ENCODE peak calls at places on chromosome 10, in six cellular contexts. N is AG09309, R is AG09319, U is ovary, D is heart left ventricle, B is GM20000. A is an unnamed sample.
A peak's percentile ranks its signal among the peaks of the same experiment; 100 is the strongest.

GRCh38 chr10:48613015-48613414 is 8.1 kb upstream of the ARHGAP22 start:
- DNase-seq in N (no peak), R (no peak), U (no peak), D (no peak), B (no peak), A (no peak)

GRCh38 chr10:71351628-71352319 is 32.7 kb downstream of the SLC29A3 start:
- DNase-seq in N (no peak), R (no peak), U (no peak), D (no peak), B (no peak), A (no peak)

GRCh38 chr10:72692897-72693598 is 1.1 kb downstream of the MCU start:
- DNase-seq in N (no peak), R (no peak), U (peak; percentile 25), D (no peak), B (no peak), A (no peak)

GRCh38 chr10:89391882-89392756 is at the start of gene IFIT1:
- DNase-seq in N (peak; percentile 92), R (peak; percentile 85), U (peak; percentile 67), D (no peak), B (peak; percentile 51), A (peak; percentile 76)

GRCh38 chr10:31299119-31299518 is 19.9 kb upstream of the ZEB1 start:
- DNase-seq in N (no peak), R (no peak), U (no peak), D (no peak), B (no peak), A (no peak)

GRCh38 chr10:124157286-124157685 is 63.9 kb upstream of the CHST15 start:
- DNase-seq in N (no peak), R (no peak), U (no peak), D (no peak), B (no peak), A (no peak)

GRCh38 chr10:6314620-6315205 is 112.0 kb downstream of the PFKFB3 start:
- DNase-seq in N (no peak), R (no peak), U (no peak), D (no peak), B (no peak), A (no peak)

GRCh38 chr10:125782661-125783060 is 7.0 kb upstream of the MMP21 start:
- DNase-seq in N (no peak), R (no peak), U (peak; percentile 5), D (no peak), B (no peak), A (no peak)

GRCh38 chr10:6843477-6843876 is 263.4 kb upstream of the PRKCQ start:
- DNase-seq in N (no peak), R (no peak), U (no peak), D (no peak), B (peak; percentile 18), A (peak; percentile 24)

GRCh38 chr10:15122477-15123030 is 25.4 kb downstream of the RPP38 start:
- DNase-seq in N (no peak), R (no peak), U (no peak), D (no peak), B (peak; percentile 75), A (no peak)

GRCh38 chr10:86344714-86345161 is 21.9 kb downstream of the GRID1 start:
- DNase-seq in N (no peak), R (no peak), U (no peak), D (peak; percentile 25), B (no peak), A (no peak)

GRCh38 chr10:42428534-42428933 is 209.8 kb downstream of the ZNF33B start:
- DNase-seq in N (no peak), R (no peak), U (no peak), D (no peak), B (no peak), A (no peak)

GRCh38 chr10:30420266-30420665 is 13.7 kb upstream of the MAP3K8 start:
- DNase-seq in N (no peak), R (no peak), U (no peak), D (no peak), B (no peak), A (no peak)

GRCh38 chr10:79053481-79054202 is 15.1 kb upstream of the ZMIZ1 start:
- DNase-seq in N (no peak), R (no peak), U (no peak), D (peak; percentile 22), B (no peak), A (no peak)

GRCh38 chr10:87826653-87827052 is 8.6 kb upstream of the ATAD1 start:
- DNase-seq in N (no peak), R (no peak), U (no peak), D (no peak), B (no peak), A (no peak)

GRCh38 chr10:85667638-85668233 is 698.9 kb downstream of the GRID1 start:
- DNase-seq in N (no peak), R (no peak), U (no peak), D (no peak), B (no peak), A (no peak)

GRCh38 chr10:96850825-96851224 is 18.7 kb downstream of the LCOR start:
- DNase-seq in N (peak; percentile 87), R (peak; percentile 82), U (no peak), D (no peak), B (no peak), A (no peak)

GRCh38 chr10:126842836-126843235 is 62.4 kb upstream of the DOCK1 start:
- DNase-seq in N (no peak), R (no peak), U (no peak), D (no peak), B (no peak), A (no peak)

GRCh38 chr10:100519321-100520051 is at the start of gene SEC31B:
- DNase-seq in N (no peak), R (no peak), U (peak; percentile 19), D (peak; percentile 73), B (no peak), A (no peak)

GRCh38 chr10:118373786-118374185 is 31.7 kb upstream of the FAM204A start:
- DNase-seq in N (peak; percentile 42), R (no peak), U (no peak), D (no peak), B (no peak), A (no peak)

GRCh38 chr10:89516149-89516832 is 19.1 kb downstream of the SLC16A12 start:
- DNase-seq in N (peak; percentile 66), R (no peak), U (peak; percentile 75), D (peak; percentile 61), B (no peak), A (no peak)

GRCh38 chr10:130491698-130492050 is 355.5 kb downstream of the GLRX3 start:
- DNase-seq in N (no peak), R (no peak), U (no peak), D (no peak), B (no peak), A (no peak)

GRCh38 chr10:102341038-102341688 is 54.3 kb upstream of the NFKB2 start:
- DNase-seq in N (no peak), R (no peak), U (no peak), D (no peak), B (no peak), A (no peak)

GRCh38 chr10:122113161-122113944 is 124.4 kb downstream of the TACC2 start:
- DNase-seq in N (no peak), R (no peak), U (peak; percentile 87), D (peak; percentile 80), B (peak; percentile 75), A (no peak)

GRCh38 chr10:122114156-122114747 is 125.3 kb downstream of the TACC2 start:
- DNase-seq in N (no peak), R (no peak), U (peak; percentile 50), D (peak; percentile 66), B (no peak), A (no peak)

GRCh38 chr10:122112021-122112616 is 123.2 kb downstream of the TACC2 start:
- DNase-seq in N (no peak), R (no peak), U (no peak), D (no peak), B (peak; percentile 38), A (no peak)

GRCh38 chr10:122115874-122116273 is 126.9 kb downstream of the TACC2 start:
- DNase-seq in N (no peak), R (no peak), U (no peak), D (no peak), B (no peak), A (no peak)

GRCh38 chr10:122112625-122113160 is 123.7 kb downstream of the TACC2 start:
- DNase-seq in N (peak; percentile 87), R (peak; percentile 88), U (peak; percentile 89), D (peak; percentile 91), B (peak; percentile 51), A (no peak)
- TF ChIP-seq CTCF in N (peak; percentile 34), R (peak; percentile 46), U (peak; percentile 36), D (peak; percentile 25), B (no peak), A (no peak)

DNA sequence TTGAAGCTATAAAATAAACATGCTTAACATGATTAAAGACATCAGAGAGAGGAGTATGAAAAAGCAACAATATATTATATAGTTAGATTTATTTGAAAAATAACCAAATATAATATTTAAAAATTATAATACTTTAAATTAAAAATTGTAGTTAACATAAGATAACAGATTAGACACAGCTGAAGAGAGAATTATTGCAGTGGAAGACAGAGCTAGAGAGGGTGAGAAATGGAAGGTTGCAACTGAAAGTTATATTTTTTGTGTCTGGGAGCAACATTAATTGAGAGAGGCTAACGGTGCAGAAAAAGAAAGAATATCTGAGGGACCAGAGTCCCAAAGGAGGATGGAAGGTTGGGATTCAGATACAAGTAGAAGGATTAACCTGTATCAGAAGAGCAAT is 548.9 kb upstream of the FZD8 start:
- DNase-seq in N (no peak), R (no peak), U (no peak), D (no peak), B (no peak), A (no peak)
- TF ChIP-seq CTCF in N (no peak), R (no peak), U (no peak), D (no peak), B (no peak), A (no peak)

DNA sequence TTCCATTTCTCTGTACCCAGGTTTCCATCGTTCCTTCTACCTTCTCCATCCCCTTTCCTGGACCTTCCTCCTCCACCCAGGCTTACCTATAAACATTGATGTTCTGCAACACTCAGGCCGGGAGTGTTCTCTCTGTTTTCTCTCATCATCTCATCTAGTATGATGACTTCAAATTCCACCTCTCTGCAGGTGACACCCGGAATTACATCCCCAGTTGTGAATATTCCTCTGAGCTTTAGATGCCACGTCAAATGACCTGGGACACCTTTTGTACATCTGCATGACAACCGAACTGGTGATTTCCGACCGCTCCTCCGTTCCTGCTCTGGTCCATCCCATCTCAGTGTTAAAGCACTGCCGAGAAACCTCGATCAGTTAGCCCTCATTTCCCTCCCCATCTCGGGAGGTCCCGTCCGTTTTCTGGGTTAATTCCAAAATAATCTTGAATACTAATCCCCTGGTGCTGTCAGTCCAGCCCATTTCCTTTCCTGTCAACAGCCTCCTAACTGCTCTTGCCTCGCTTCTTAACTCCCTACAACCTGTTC is 76.7 kb upstream of the SAMD8 start:
- DNase-seq in N (no peak), R (no peak), U (no peak), D (no peak), B (no peak), A (no peak)
- TF ChIP-seq CTCF in N (no peak), R (no peak), U (no peak), D (no peak), B (no peak), A (no peak)

DNA sequence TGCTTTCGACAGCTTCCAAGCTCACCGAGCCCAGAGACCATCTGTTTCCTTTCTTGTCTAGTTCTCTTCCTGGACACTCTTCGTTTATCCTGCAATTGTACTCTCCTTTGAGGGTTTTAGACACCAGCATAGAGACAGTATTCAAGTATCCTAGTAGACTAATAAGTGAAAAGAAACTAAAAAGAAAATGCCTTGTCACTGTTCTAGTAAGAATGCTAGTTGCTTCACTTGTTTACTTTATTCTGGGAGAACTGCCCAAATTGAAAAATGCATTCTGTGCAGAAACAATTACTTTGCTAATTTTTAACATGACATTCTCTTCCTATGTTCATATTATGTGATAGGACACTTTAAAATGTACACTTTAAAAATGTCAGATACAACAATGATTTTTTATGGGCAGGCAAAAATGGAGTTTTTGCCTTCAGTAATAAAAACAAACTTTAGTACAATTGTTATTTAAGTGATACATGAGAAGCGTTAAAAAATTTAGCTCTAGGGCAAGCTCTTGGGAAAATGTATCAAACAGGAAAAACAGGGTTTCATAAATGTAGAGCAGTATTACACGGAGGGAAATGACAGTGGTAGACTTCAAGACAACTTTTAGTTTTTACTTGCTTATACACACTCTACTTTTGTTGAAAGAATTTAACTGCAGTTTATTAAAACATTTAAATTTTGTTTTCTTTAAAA is 1.3 kb downstream of the FHIP2A start:
- DNase-seq in N (no peak), R (peak; percentile 54), U (no peak), D (no peak), B (no peak), A (no peak)
- TF ChIP-seq CTCF in N (no peak), R (no peak), U (no peak), D (no peak), B (no peak), A (no peak)

A was measured in DND-41.